ENCODE peak calls at places on chromosomes 7 and 10, in eight cellular contexts. X is IMR-90, Y is body of pancreas, R is neural progenitor cell, P is tibial artery, O is HFF-Myc, D is GM12865, N is astrocyte of the spinal cord. S is an unnamed sample.

GRCh38 chr7:40329601-40330153 is 194.9 kb downstream of the SUGCT start:
- DNase-seq in X (peak), Y (no peak), R (peak), P (no peak), O (peak), D (peak), N (peak), S (peak)

GRCh38 chr7:2372724-2373123 is 18.1 kb downstream of the EIF3B start:
- DNase-seq in X (no peak), Y (no peak), R (no peak), P (no peak), O (no peak), D (no peak), N (no peak), S (no peak)

GRCh38 chr10:123007558-123008378 is 827 bp downstream of the IKZF5 start:
- DNase-seq in X (peak), Y (peak), R (peak), P (peak), O (peak), D (peak), N (peak), S (no peak)

GRCh38 chr10:99540673-99541531 is 8.2 kb downstream of the NKX2-3 start:
- DNase-seq in X (no peak), Y (peak), R (peak), P (no peak), O (no peak), D (no peak), N (no peak), S (no peak)

GRCh38 chr7:17408245-17408903 is 109.9 kb downstream of the AHR start:
- DNase-seq in X (peak), Y (peak), R (no peak), P (peak), O (peak), D (no peak), N (peak), S (peak)

GRCh38 chr7:128236924-128237586 is 4.0 kb upstream of the LEP start:
- DNase-seq in X (peak), Y (peak), R (no peak), P (no peak), O (peak), D (peak), N (peak), S (peak)

GRCh38 chr10:131273476-131273875 is 38.0 kb downstream of the TCERG1L start:
- DNase-seq in X (no peak), Y (no peak), R (no peak), P (no peak), O (no peak), D (no peak), N (no peak), S (no peak)

GRCh38 chr10:62450905-62451605 is 76.9 kb downstream of the ZNF365 start:
- DNase-seq in X (no peak), Y (no peak), R (no peak), P (no peak), O (no peak), D (no peak), N (no peak), S (no peak)

GRCh38 chr7:139570119-139570518 is 46.6 kb downstream of the CLEC2L start:
- DNase-seq in X (no peak), Y (no peak), R (peak), P (no peak), O (no peak), D (no peak), N (no peak), S (no peak)

GRCh38 chr10:127331696-127332095 is 135.3 kb upstream of the INSYN2A start:
- DNase-seq in X (no peak), Y (no peak), R (no peak), P (no peak), O (no peak), D (no peak), N (no peak), S (no peak)

GRCh38 chr7:106590209-106590816 is 70.6 kb downstream of the CCDC71L start:
- DNase-seq in X (no peak), Y (no peak), R (no peak), P (no peak), O (no peak), D (no peak), N (no peak), S (no peak)

GRCh38 chr10:84540022-84540616 is 211.7 kb downstream of the CCSER2 start:
- DNase-seq in X (peak), Y (no peak), R (no peak), P (no peak), O (peak), D (no peak), N (peak), S (peak)

GRCh38 chr10:101538481-101538880 is 49.6 kb downstream of the POLL start:
- DNase-seq in X (no peak), Y (no peak), R (no peak), P (no peak), O (no peak), D (no peak), N (no peak), S (no peak)

GRCh38 chr7:80618105-80618504 is 20.3 kb upstream of the CD36 start:
- DNase-seq in X (no peak), Y (no peak), R (no peak), P (no peak), O (no peak), D (no peak), N (no peak), S (no peak)

GRCh38 chr10:79079490-79080355 is 11.0 kb downstream of the ZMIZ1 start:
- DNase-seq in X (peak), Y (no peak), R (no peak), P (peak), O (no peak), D (no peak), N (peak), S (no peak)

GRCh38 chr7:159207398-159207797 is 62.7 kb upstream of the VIPR2 start:
- DNase-seq in X (no peak), Y (no peak), R (no peak), P (no peak), O (no peak), D (no peak), N (no peak), S (no peak)

GRCh38 chr10:97888641-97889262 is 39.1 kb downstream of the GOLGA7B start:
- DNase-seq in X (peak), Y (peak), R (peak), P (no peak), O (no peak), D (no peak), N (peak), S (no peak)

GRCh38 chr7:106047818-106048490 is 64.2 kb downstream of the SYPL1 start:
- DNase-seq in X (no peak), Y (no peak), R (no peak), P (no peak), O (no peak), D (no peak), N (no peak), S (no peak)

GRCh38 chr7:140672382-140673062 is at the start of gene ADCK2:
- DNase-seq in X (no peak), Y (peak), R (peak), P (no peak), O (no peak), D (peak), N (no peak), S (no peak)

GRCh38 chr7:50467817-50468610 is 17.9 kb upstream of the FIGNL1 start:
- DNase-seq in X (peak), Y (peak), R (peak), P (peak), O (peak), D (peak), N (peak), S (peak)

GRCh38 chr10:12733271-12733670 is 268.2 kb downstream of the CCDC3 start:
- DNase-seq in X (no peak), Y (no peak), R (no peak), P (no peak), O (no peak), D (no peak), N (no peak), S (no peak)

GRCh38 chr10:29804025-29804852 is 169.5 kb upstream of the SVIL start:
- DNase-seq in X (peak), Y (peak), R (no peak), P (peak), O (peak), D (no peak), N (peak), S (peak)

DNA sequence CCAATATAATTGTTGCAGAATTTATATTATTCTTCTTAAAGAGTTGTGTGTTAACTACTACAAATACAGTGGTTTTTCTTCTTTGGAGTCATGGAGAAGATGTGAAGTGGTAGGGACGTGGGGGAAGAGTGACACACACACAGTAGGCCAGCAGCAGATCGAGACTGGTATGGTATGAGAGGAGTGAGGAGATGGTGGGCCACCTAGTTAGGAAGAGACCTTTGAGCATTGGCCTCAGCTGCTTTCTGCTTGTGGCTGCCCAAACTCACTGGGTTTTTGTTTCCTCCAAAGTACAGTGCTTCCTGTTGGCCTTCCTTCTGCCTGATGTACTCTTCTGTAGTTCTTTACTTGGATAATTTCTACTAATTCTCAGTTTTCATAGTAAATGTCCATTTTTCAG is 14.6 kb downstream of the VCL start:
- DNase-seq in X (no peak), Y (no peak), R (no peak), P (no peak), O (no peak), D (no peak), N (no peak), S (no peak)
- H3K4me3 ChIP-seq in X (no peak), Y (no peak), R (no peak), P (no peak), O (no peak), D (no peak), N (no peak), S (no peak)

GRCh38 chr10:69693886-69694285 is 63.8 kb downstream of the FAM241B start:
- DNase-seq in X (no peak), Y (no peak), R (no peak), P (no peak), O (no peak), D (no peak), N (no peak), S (no peak)

GRCh38 chr10:69692891-69693290 is 62.8 kb downstream of the FAM241B start:
- DNase-seq in X (no peak), Y (no peak), R (no peak), P (no peak), O (no peak), D (no peak), N (no peak), S (no peak)

GRCh38 chr10:69697006-69697405 is 67.0 kb downstream of the FAM241B start:
- DNase-seq in X (no peak), Y (no peak), R (no peak), P (no peak), O (no peak), D (no peak), N (no peak), S (no peak)

DNA sequence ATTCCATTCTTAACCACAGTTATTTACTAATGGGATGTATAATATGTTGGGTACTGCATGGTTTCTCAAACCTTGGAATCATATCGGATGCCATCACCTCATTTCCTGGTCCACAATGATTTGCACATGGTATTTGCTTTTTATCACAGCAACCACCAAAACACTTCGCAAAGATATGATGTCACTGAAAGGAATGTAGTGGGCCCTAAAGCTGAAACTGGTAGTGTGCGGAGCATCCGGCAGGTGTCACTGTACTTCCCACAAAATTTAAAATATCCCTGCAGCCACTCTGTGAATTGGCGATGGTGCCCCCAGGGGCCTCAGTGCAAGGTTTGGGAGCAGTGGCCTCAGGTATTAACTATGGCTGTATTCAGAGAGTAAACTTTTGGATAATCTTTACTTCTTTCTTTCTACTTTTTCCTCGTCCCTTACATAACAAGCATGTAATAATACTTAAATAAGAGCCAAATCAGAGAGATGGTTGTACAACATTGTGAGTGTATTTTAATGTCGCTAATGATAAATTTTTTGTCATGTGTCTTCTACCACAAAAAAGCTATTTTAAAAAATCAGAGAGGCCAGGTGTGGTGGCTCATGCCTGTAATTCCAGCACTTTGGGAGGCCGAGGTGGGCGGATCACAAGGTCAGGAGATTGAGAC is 66.2 kb downstream of the FAM241B start:
- DNase-seq in X (peak), Y (peak), R (peak), P (no peak), O (peak), D (no peak), N (peak), S (peak)
- TF ChIP-seq CTCF in X (peak), Y (no peak), R (peak), P (peak), O (peak), D (no peak), N (peak), S (peak)

GRCh38 chr10:95280637-95281036 is 10.2 kb downstream of the PDLIM1 start:
- DNase-seq in X (no peak), Y (no peak), R (no peak), P (no peak), O (no peak), D (no peak), N (no peak), S (no peak)
- H3K4me3 ChIP-seq in X (no peak), Y (no peak), R (no peak), P (no peak), O (no peak), D (no peak), N (no peak), S (no peak)

GRCh38 chr7:32905175-32905662 is 13.7 kb upstream of the KBTBD2 start:
- DNase-seq in X (peak), Y (peak), R (peak), P (no peak), O (peak), D (peak), N (peak), S (peak)
- TF ChIP-seq CTCF in X (no peak), Y (no peak), R (no peak), P (no peak), O (no peak), D (no peak), N (peak), S (peak)

GRCh38 chr7:143239822-143240221 is 18.0 kb downstream of the TAS2R40 start:
- DNase-seq in X (peak), Y (no peak), R (no peak), P (no peak), O (no peak), D (no peak), N (peak), S (no peak)
- H3K4me3 ChIP-seq in X (no peak), Y (no peak), R (no peak), P (no peak), O (no peak), D (no peak), N (no peak), S (no peak)

S was measured in astrocyte of the cerebellum.